ENCODE peak calls at places on chromosomes 4 and X, in ten cellular contexts. One of them, this sample, is unnamed.

GRCh38 chr4:61200991-61201526 is 933 bp downstream of the ADGRL3 start:
- DNase-seq in kidney epithelial cell: no peak
- DNase-seq in H7: peak
- DNase-seq in BJ: no peak
- DNase-seq in fibroblast of mammary gland: no peak
- DNase-seq in GM12865: no peak
- DNase-seq in HFF-Myc: no peak
- DNase-seq in adipocyte: peak
- DNase-seq in fibroblast of pulmonary artery: peak
- DNase-seq in heart left ventricle: no peak
- DNase-seq in this sample: peak

GRCh38 chrX:85109235-85109634 is 105.6 kb downstream of the APOOL start:
- DNase-seq in kidney epithelial cell: no peak
- DNase-seq in H7: peak
- DNase-seq in BJ: no peak
- DNase-seq in fibroblast of mammary gland: peak
- DNase-seq in GM12865: peak
- DNase-seq in HFF-Myc: no peak
- DNase-seq in adipocyte: peak
- DNase-seq in fibroblast of pulmonary artery: peak
- DNase-seq in heart left ventricle: no peak
- DNase-seq in this sample: peak

GRCh38 chr4:3523628-3524221 is 8.5 kb downstream of the LRPAP1 start:
- DNase-seq in kidney epithelial cell: no peak
- DNase-seq in H7: no peak
- DNase-seq in BJ: no peak
- DNase-seq in fibroblast of mammary gland: no peak
- DNase-seq in GM12865: no peak
- DNase-seq in HFF-Myc: no peak
- DNase-seq in adipocyte: no peak
- DNase-seq in fibroblast of pulmonary artery: no peak
- DNase-seq in heart left ventricle: peak
- DNase-seq in this sample: peak

GRCh38 chrX:22220941-22221340 is 51.8 kb upstream of the CBLL2 start:
- DNase-seq in kidney epithelial cell: peak
- DNase-seq in H7: no peak
- DNase-seq in BJ: no peak
- DNase-seq in fibroblast of mammary gland: peak
- DNase-seq in GM12865: no peak
- DNase-seq in HFF-Myc: peak
- DNase-seq in adipocyte: peak
- DNase-seq in fibroblast of pulmonary artery: peak
- DNase-seq in heart left ventricle: no peak
- DNase-seq in this sample: no peak

GRCh38 chr4:152849350-152849749 is 69.6 kb downstream of the ARFIP1 start:
- DNase-seq in kidney epithelial cell: no peak
- DNase-seq in H7: no peak
- DNase-seq in BJ: no peak
- DNase-seq in fibroblast of mammary gland: no peak
- DNase-seq in GM12865: no peak
- DNase-seq in HFF-Myc: no peak
- DNase-seq in adipocyte: no peak
- DNase-seq in fibroblast of pulmonary artery: no peak
- DNase-seq in heart left ventricle: no peak
- DNase-seq in this sample: no peak

GRCh38 chrX:6169407-6169806 is 59.3 kb downstream of the NLGN4X start:
- DNase-seq in kidney epithelial cell: no peak
- DNase-seq in H7: no peak
- DNase-seq in BJ: no peak
- DNase-seq in fibroblast of mammary gland: no peak
- DNase-seq in GM12865: no peak
- DNase-seq in HFF-Myc: no peak
- DNase-seq in adipocyte: no peak
- DNase-seq in fibroblast of pulmonary artery: no peak
- DNase-seq in heart left ventricle: no peak
- DNase-seq in this sample: no peak

GRCh38 chr4:138305055-138305454 is 62.9 kb upstream of the SLC7A11 start:
- DNase-seq in kidney epithelial cell: no peak
- DNase-seq in H7: no peak
- DNase-seq in BJ: no peak
- DNase-seq in fibroblast of mammary gland: no peak
- DNase-seq in GM12865: no peak
- DNase-seq in HFF-Myc: no peak
- DNase-seq in adipocyte: no peak
- DNase-seq in fibroblast of pulmonary artery: no peak
- DNase-seq in heart left ventricle: no peak
- DNase-seq in this sample: no peak

GRCh38 chrX:55451990-55452824 is at the start of gene MAGEH1:
- DNase-seq in kidney epithelial cell: peak
- DNase-seq in H7: peak
- DNase-seq in BJ: peak
- DNase-seq in fibroblast of mammary gland: peak
- DNase-seq in GM12865: peak
- DNase-seq in HFF-Myc: peak
- DNase-seq in adipocyte: peak
- DNase-seq in fibroblast of pulmonary artery: peak
- DNase-seq in heart left ventricle: peak
- DNase-seq in this sample: peak

GRCh38 chr4:183657564-183657963 is 1.4 kb downstream of the RWDD4 start:
- DNase-seq in kidney epithelial cell: no peak
- DNase-seq in H7: no peak
- DNase-seq in BJ: no peak
- DNase-seq in fibroblast of mammary gland: no peak
- DNase-seq in GM12865: peak
- DNase-seq in HFF-Myc: no peak
- DNase-seq in adipocyte: no peak
- DNase-seq in fibroblast of pulmonary artery: no peak
- DNase-seq in heart left ventricle: no peak
- DNase-seq in this sample: no peak
- H3K4me3 ChIP-seq in kidney epithelial cell: no peak
- H3K4me3 ChIP-seq in H7: no peak
- H3K4me3 ChIP-seq in BJ: no peak
- H3K4me3 ChIP-seq in fibroblast of mammary gland: peak
- H3K4me3 ChIP-seq in GM12865: peak
- H3K4me3 ChIP-seq in HFF-Myc: peak
- H3K4me3 ChIP-seq in adipocyte: peak
- H3K4me3 ChIP-seq in fibroblast of pulmonary artery: peak
- H3K4me3 ChIP-seq in heart left ventricle: no peak
- H3K4me3 ChIP-seq in this sample: peak

DNA sequence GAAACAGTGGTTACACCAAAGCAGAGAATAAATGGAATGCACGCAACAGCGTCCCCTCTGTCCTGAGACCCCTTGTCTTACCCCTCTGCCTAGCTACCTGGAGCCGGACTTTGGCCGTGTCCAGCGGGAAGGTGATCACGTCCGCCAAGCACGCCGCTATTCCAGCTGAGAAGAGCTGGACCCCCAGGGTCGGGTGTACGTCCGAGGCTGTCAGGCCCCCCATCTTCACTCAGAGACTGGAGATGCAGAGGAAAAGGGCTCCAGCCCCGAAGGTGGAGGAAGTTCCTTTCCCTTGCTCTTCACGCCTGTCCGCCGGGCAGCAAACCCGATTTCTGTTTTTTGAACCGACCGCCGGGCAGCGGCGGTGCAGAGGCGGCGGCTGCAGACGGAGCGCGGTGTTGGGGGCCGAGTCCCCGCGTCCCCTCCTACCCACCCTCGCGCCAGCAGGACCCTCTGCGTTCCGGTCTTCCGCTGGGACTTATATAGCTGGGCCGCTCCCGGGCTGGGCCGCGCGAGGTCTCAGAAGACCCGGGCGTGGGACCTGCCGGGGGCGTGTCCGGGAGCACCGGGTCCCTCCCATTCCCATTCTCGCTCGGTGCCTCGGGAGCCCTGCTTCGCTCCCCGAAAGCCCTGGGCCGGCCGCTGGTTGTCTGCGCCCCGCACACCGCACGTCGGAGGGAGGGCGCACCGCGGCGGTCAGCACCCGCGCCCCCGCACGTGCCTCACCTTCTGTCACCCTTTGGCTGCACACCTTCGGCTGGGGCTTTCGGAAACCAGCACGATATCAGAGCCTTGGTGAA is at the start of gene UCP1:
- DNase-seq in kidney epithelial cell: no peak
- DNase-seq in H7: peak
- DNase-seq in BJ: no peak
- DNase-seq in fibroblast of mammary gland: no peak
- DNase-seq in GM12865: no peak
- DNase-seq in HFF-Myc: no peak
- DNase-seq in adipocyte: peak
- DNase-seq in fibroblast of pulmonary artery: no peak
- DNase-seq in heart left ventricle: peak
- DNase-seq in this sample: peak
- H3K4me3 ChIP-seq in kidney epithelial cell: peak
- H3K4me3 ChIP-seq in H7: peak
- H3K4me3 ChIP-seq in BJ: peak
- H3K4me3 ChIP-seq in fibroblast of mammary gland: peak
- H3K4me3 ChIP-seq in GM12865: no peak
- H3K4me3 ChIP-seq in HFF-Myc: peak
- H3K4me3 ChIP-seq in adipocyte: peak
- H3K4me3 ChIP-seq in fibroblast of pulmonary artery: peak
- H3K4me3 ChIP-seq in heart left ventricle: peak
- H3K4me3 ChIP-seq in this sample: peak

GRCh38 chr4:173538903-173539445 is 8.9 kb upstream of the HAND2 start:
- DNase-seq in kidney epithelial cell: no peak
- DNase-seq in H7: no peak
- DNase-seq in BJ: no peak
- DNase-seq in fibroblast of mammary gland: peak
- DNase-seq in GM12865: no peak
- DNase-seq in HFF-Myc: no peak
- DNase-seq in adipocyte: no peak
- DNase-seq in fibroblast of pulmonary artery: no peak
- DNase-seq in heart left ventricle: peak
- DNase-seq in this sample: peak

GRCh38 chr4:173536808-173537429 is 6.9 kb upstream of the HAND2 start:
- DNase-seq in kidney epithelial cell: no peak
- DNase-seq in H7: peak
- DNase-seq in BJ: no peak
- DNase-seq in fibroblast of mammary gland: no peak
- DNase-seq in GM12865: no peak
- DNase-seq in HFF-Myc: no peak
- DNase-seq in adipocyte: no peak
- DNase-seq in fibroblast of pulmonary artery: no peak
- DNase-seq in heart left ventricle: peak
- DNase-seq in this sample: peak

GRCh38 chr4:173539986-173540385 is 10.0 kb upstream of the HAND2 start:
- DNase-seq in kidney epithelial cell: no peak
- DNase-seq in H7: no peak
- DNase-seq in BJ: no peak
- DNase-seq in fibroblast of mammary gland: no peak
- DNase-seq in GM12865: no peak
- DNase-seq in HFF-Myc: no peak
- DNase-seq in adipocyte: no peak
- DNase-seq in fibroblast of pulmonary artery: no peak
- DNase-seq in heart left ventricle: no peak
- DNase-seq in this sample: no peak

GRCh38 chr4:173537628-173538147 is 7.7 kb upstream of the HAND2 start:
- DNase-seq in kidney epithelial cell: no peak
- DNase-seq in H7: no peak
- DNase-seq in BJ: no peak
- DNase-seq in fibroblast of mammary gland: no peak
- DNase-seq in GM12865: no peak
- DNase-seq in HFF-Myc: no peak
- DNase-seq in adipocyte: no peak
- DNase-seq in fibroblast of pulmonary artery: no peak
- DNase-seq in heart left ventricle: peak
- DNase-seq in this sample: peak

DNA sequence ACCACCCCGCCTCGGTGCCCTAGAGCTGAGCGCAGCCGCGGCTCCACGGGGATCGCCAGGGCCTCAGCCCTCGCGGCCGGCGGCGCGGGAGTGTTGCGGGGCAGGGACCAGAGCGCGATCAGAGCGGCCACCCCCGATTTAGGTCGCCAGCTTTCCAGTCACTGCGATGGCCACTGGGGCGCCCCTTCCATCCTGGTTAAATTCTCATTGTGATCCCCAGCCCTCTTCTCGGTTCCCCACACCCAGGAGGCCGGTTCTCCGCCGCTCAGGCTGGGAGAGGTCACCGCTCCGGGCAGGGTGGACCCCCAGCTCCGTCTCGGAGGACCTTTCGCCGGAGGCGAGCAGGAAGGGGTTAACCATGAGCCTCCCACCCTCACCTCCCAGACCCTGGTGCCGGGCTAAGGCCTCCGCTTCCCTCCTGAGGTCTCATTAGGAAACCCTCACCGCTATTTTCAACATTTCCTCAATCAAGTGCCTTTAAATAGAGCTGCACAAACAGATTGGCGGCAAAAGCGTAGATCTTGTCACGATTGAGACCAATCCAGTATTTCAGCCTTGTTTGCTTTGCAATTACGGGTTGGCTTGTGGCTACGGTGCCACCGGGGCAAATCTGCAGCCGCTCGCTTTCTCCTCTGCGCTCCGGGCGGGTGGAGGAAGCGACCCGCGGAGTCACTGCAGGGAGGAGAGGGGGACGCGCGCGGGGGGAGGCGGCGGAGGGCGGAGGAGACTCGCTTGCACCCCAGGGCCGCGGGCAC is 8.3 kb upstream of the HAND2 start:
- DNase-seq in kidney epithelial cell: no peak
- DNase-seq in H7: peak
- DNase-seq in BJ: no peak
- DNase-seq in fibroblast of mammary gland: peak
- DNase-seq in GM12865: no peak
- DNase-seq in HFF-Myc: no peak
- DNase-seq in adipocyte: peak
- DNase-seq in fibroblast of pulmonary artery: no peak
- DNase-seq in heart left ventricle: peak
- DNase-seq in this sample: peak
- H3K4me3 ChIP-seq in kidney epithelial cell: no peak
- H3K4me3 ChIP-seq in H7: peak
- H3K4me3 ChIP-seq in BJ: peak
- H3K4me3 ChIP-seq in fibroblast of mammary gland: peak
- H3K4me3 ChIP-seq in GM12865: no peak
- H3K4me3 ChIP-seq in HFF-Myc: no peak
- H3K4me3 ChIP-seq in adipocyte: peak
- H3K4me3 ChIP-seq in fibroblast of pulmonary artery: peak
- H3K4me3 ChIP-seq in heart left ventricle: peak
- H3K4me3 ChIP-seq in this sample: peak

GRCh38 chr4:73871911-73872310 is 2.7 kb downstream of the CXCL1 start:
- DNase-seq in kidney epithelial cell: no peak
- DNase-seq in H7: no peak
- DNase-seq in BJ: no peak
- DNase-seq in fibroblast of mammary gland: no peak
- DNase-seq in GM12865: no peak
- DNase-seq in HFF-Myc: no peak
- DNase-seq in adipocyte: no peak
- DNase-seq in fibroblast of pulmonary artery: peak
- DNase-seq in heart left ventricle: no peak
- DNase-seq in this sample: no peak

GRCh38 chr4:73869130-73870055 is at the start of gene CXCL1:
- DNase-seq in kidney epithelial cell: no peak
- DNase-seq in H7: peak
- DNase-seq in BJ: no peak
- DNase-seq in fibroblast of mammary gland: no peak
- DNase-seq in GM12865: no peak
- DNase-seq in HFF-Myc: no peak
- DNase-seq in adipocyte: peak
- DNase-seq in fibroblast of pulmonary artery: peak
- DNase-seq in heart left ventricle: peak
- DNase-seq in this sample: peak

GRCh38 chr4:73870778-73871177 is 1.6 kb downstream of the CXCL1 start:
- DNase-seq in kidney epithelial cell: no peak
- DNase-seq in H7: no peak
- DNase-seq in BJ: no peak
- DNase-seq in fibroblast of mammary gland: peak
- DNase-seq in GM12865: no peak
- DNase-seq in HFF-Myc: no peak
- DNase-seq in adipocyte: peak
- DNase-seq in fibroblast of pulmonary artery: peak
- DNase-seq in heart left ventricle: no peak
- DNase-seq in this sample: no peak

GRCh38 chr4:73868206-73869129 is 725 bp upstream of the CXCL1 start:
- DNase-seq in kidney epithelial cell: no peak
- DNase-seq in H7: no peak
- DNase-seq in BJ: no peak
- DNase-seq in fibroblast of mammary gland: no peak
- DNase-seq in GM12865: no peak
- DNase-seq in HFF-Myc: no peak
- DNase-seq in adipocyte: peak
- DNase-seq in fibroblast of pulmonary artery: peak
- DNase-seq in heart left ventricle: no peak
- DNase-seq in this sample: no peak

GRCh38 chr4:73870260-73870659 is 1.1 kb downstream of the CXCL1 start:
- DNase-seq in kidney epithelial cell: no peak
- DNase-seq in H7: no peak
- DNase-seq in BJ: no peak
- DNase-seq in fibroblast of mammary gland: peak
- DNase-seq in GM12865: no peak
- DNase-seq in HFF-Myc: no peak
- DNase-seq in adipocyte: peak
- DNase-seq in fibroblast of pulmonary artery: peak
- DNase-seq in heart left ventricle: no peak
- DNase-seq in this sample: peak
- H3K4me3 ChIP-seq in kidney epithelial cell: peak
- H3K4me3 ChIP-seq in H7: no peak
- H3K4me3 ChIP-seq in BJ: no peak
- H3K4me3 ChIP-seq in fibroblast of mammary gland: peak
- H3K4me3 ChIP-seq in GM12865: no peak
- H3K4me3 ChIP-seq in HFF-Myc: peak
- H3K4me3 ChIP-seq in adipocyte: peak
- H3K4me3 ChIP-seq in fibroblast of pulmonary artery: peak
- H3K4me3 ChIP-seq in heart left ventricle: peak
- H3K4me3 ChIP-seq in this sample: no peak

This sample was measured in endodermal cell.